ENCODE peak calls at places on chromosomes 12 and 14, in eight cellular contexts. D is foreskin fibroblast, R is astrocyte of the spinal cord, H is NB4, F is dorsolateral prefrontal cortex, E is fibroblast of mammary gland, Y is BE2C, M is brain microvascular endothelial cell. V is an unnamed sample.

GRCh38 chr12:49057888-49058287 is 2.7 kb downstream of the KMT2D start:
- DNase-seq in Y (no peak), D (no peak), E (no peak), H (peak; percentile 47), R (no peak), M (no peak), F (no peak), V (no peak)

GRCh38 chr12:133233006-133233405 is 2.7 kb downstream of the ANHX start:
- DNase-seq in E (no peak), D (no peak), Y (no peak), H (no peak), M (no peak), F (no peak), R (no peak), V (no peak)

GRCh38 chr12:14618990-14619389 is 51.3 kb upstream of the PLBD1 start:
- DNase-seq in E (peak; percentile 47), D (no peak), Y (no peak), M (peak; percentile 22), F (no peak), H (peak; percentile 30), R (peak; percentile 16), V (peak; percentile 53)

GRCh38 chr14:100486025-100486828 is 101.0 kb downstream of the BEGAIN start:
- DNase-seq in F (peak; percentile 52), H (peak; percentile 66), R (peak; percentile 80), Y (peak; percentile 51), E (peak; percentile 86), D (peak; percentile 84), M (peak; percentile 74), V (peak; percentile 74)

GRCh38 chr12:5442251-5443006 is 10.5 kb downstream of the NTF3 start:
- DNase-seq in M (peak; percentile 67), H (peak; percentile 48), D (peak; percentile 38), F (peak; percentile 19), Y (no peak), R (peak; percentile 58), E (peak; percentile 37), V (peak; percentile 57)

GRCh38 chr12:62625238-62625637 is 158.6 kb downstream of the MON2 start:
- DNase-seq in Y (no peak), F (no peak), E (peak; percentile 55), H (peak; percentile 92), D (no peak), M (peak; percentile 20), R (peak; percentile 45), V (peak; percentile 72)

GRCh38 chr12:53096761-53097160 is 706 bp upstream of the IGFBP6 start:
- DNase-seq in F (no peak), D (no peak), Y (no peak), E (no peak), M (no peak), R (no peak), H (no peak), V (no peak)

GRCh38 chr12:75550401-75550851 is 39.0 kb upstream of the KRR1 start:
- DNase-seq in F (no peak), E (no peak), Y (peak; percentile 37), D (no peak), M (no peak), R (no peak), H (no peak), V (peak; percentile 39)

GRCh38 chr12:107929436-107929835 is 154.9 kb downstream of the ASCL4 start:
- DNase-seq in D (no peak), M (peak; percentile 12), R (peak; percentile 2), Y (peak; percentile 32), F (no peak), H (peak; percentile 73), E (peak; percentile 31), V (peak; percentile 22)

GRCh38 chr12:57334219-57334618 is 83.2 kb upstream of the STAC3 start:
- DNase-seq in Y (no peak), D (no peak), R (no peak), H (no peak), E (no peak), F (no peak), M (no peak), V (no peak)

GRCh38 chr12:132486168-132486567 is 3.8 kb upstream of the FBRSL1 start:
- DNase-seq in R (no peak), M (no peak), H (no peak), E (no peak), Y (no peak), D (no peak), F (no peak), V (no peak)

GRCh38 chr12:86698581-86698980 is 442.4 kb upstream of the MGAT4C start:
- DNase-seq in H (peak; percentile 12), D (peak; percentile 56), Y (no peak), M (peak; percentile 57), R (peak; percentile 16), F (no peak), E (peak; percentile 85), V (peak; percentile 45)

DNA sequence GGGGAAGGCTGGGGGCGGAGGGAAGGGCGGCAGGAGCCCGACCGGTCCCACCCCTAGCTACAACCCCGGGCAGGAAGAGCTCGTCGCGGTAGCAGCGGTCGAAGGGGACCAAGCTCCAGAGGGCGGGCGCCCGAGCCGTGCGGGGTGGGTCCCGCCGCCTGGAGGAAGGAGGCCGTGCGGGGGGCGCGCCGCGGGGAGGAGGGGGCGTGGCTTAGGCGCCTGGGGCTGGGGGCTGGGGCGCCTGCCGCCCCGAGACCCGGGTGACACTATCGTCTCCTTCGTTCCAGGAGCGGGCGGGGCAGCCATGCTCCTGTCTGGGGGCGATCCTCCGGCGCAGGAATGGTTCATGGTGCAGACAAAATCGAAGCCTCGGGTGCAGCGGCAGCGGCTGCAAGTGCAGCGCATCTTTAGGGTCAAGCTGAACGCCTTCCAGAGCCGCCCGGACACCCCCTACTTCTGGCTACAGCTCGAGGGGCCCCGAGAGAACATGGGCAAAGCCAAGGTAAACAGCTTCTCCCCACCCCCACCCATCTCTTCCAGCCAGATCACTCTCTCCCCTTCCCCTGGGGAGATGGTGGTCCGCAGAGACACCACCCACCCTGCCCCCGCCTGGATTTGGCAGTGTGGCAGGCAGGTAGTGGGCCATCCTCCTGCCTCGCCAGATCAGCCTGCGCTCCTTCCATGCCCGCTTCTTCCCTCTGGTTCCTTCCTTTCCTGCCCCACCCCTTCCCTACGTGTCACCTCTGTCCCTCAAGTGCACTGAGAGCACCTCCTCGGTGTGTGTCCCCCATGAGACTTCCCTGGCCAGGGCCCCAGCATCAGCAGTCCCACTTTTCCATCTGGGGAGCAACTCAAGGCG is at the start of gene NYNRIN:
- DNase-seq in M (no peak), H (peak; percentile 52), E (peak; percentile 20), D (no peak), Y (peak; percentile 67), R (peak; percentile 24), F (no peak), V (peak; percentile 65)
- TF ChIP-seq CTCF in M (no peak), H (no peak), E (no peak), D (no peak), Y (no peak), R (no peak), F (no peak), V (no peak)

GRCh38 chr12:26940820-26941219 is 2.5 kb downstream of the FGFR1OP2 start:
- DNase-seq in Y (no peak), D (no peak), H (peak; percentile 48), F (no peak), E (peak; percentile 40), M (peak; percentile 14), R (peak; percentile 8), V (peak; percentile 51)

GRCh38 chr12:26941251-26941650 is 3.0 kb downstream of the FGFR1OP2 start:
- DNase-seq in M (no peak), R (no peak), H (no peak), F (no peak), D (no peak), E (no peak), Y (no peak), V (peak; percentile 30)

GRCh38 chr12:26939192-26939832 is 1.0 kb downstream of the FGFR1OP2 start:
- DNase-seq in F (no peak), M (no peak), D (no peak), E (peak; percentile 49), H (peak; percentile 68), R (peak; percentile 15), Y (no peak), V (no peak)

GRCh38 chr12:26938660-26939185 is 453 bp downstream of the FGFR1OP2 start:
- DNase-seq in R (no peak), E (no peak), H (no peak), F (no peak), D (peak; percentile 10), Y (no peak), M (no peak), V (no peak)

DNA sequence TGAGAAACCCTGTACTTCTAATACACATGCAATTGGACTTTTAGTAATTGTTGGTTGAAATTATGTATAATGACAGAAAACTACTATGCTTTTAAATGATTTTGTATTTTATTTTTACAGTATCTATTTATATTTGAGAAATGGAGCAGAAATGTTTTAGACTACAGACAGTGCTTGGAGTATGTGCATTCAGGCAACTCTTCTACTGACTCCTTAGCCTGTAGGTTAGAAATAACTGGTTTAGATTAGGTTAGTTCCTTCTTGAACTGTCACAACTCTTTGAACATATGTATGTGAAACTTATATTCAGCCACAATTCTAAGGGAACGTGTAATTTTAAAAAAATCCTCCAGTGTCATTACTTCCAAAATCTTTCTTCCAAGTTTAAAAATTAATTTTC is 1.7 kb downstream of the FGFR1OP2 start:
- DNase-seq in M (no peak), H (peak; percentile 51), D (no peak), Y (no peak), E (no peak), F (no peak), R (no peak), V (no peak)
- H3K4me3 ChIP-seq in M (peak overlapping the region; percentile 96), H (peak overlapping the region; percentile 86), D (peak overlapping the region; percentile 97), Y (peak overlapping the region; percentile 97), E (peak overlapping the region; percentile 94), F (peak overlapping the region; percentile 96), R (no peak overlapping the region), V (peak overlapping the region; percentile 94)

GRCh38 chr12:50764116-50764860 is 387 bp downstream of the ATF1 start:
- DNase-seq in H (peak; percentile 81), R (peak; percentile 39), F (no peak), E (peak; percentile 24), Y (peak; percentile 73), D (no peak), M (no peak), V (peak; percentile 40)

GRCh38 chr12:50765325-50765911 is 1.5 kb downstream of the ATF1 start:
- DNase-seq in F (peak; percentile 53), R (peak; percentile 61), H (peak; percentile 74), E (peak; percentile 68), M (no peak), Y (peak; percentile 51), D (no peak), V (peak; percentile 58)

GRCh38 chr12:50763637-50764115 is at the start of gene ATF1:
- DNase-seq in M (peak; percentile 90), E (peak; percentile 90), Y (peak; percentile 92), D (peak; percentile 93), R (peak; percentile 95), H (peak; percentile 98), F (peak; percentile 92), V (peak; percentile 94)

DNA sequence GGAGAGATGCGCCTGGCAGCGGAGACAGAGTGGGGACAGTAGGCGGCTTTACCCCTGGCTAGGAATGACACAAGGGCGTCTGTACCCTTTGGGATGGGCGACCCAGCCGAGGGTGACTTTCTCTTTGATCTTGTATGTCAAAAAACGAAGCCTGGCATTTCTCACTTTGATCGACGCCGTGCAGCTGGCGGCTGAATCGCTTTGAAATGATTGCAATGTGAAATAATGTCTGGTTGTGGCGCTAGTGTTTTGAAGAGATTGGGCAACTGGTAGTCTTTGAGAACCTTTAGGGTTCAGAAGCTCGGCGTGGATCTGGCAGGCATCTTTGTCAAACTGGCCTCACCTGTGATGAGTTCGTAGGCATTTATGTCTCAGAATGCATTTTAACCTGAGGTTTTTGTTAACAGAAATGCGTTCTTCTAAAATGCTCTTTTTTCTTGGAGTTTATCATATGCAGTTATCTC is 992 bp downstream of the ATF1 start:
- DNase-seq in R (peak; percentile 50), F (peak; percentile 31), Y (peak; percentile 76), H (no peak), D (no peak), E (peak; percentile 45), M (no peak), V (peak; percentile 56)
- TF ChIP-seq CTCF in R (no peak), F (no peak), Y (no peak), H (no peak), D (no peak), E (no peak), M (no peak), V (no peak)

GRCh38 chr14:75521415-75522199 is 662 bp upstream of the BATF start:
- DNase-seq in R (no peak), M (no peak), H (no peak), F (no peak), Y (no peak), E (no peak), D (no peak), V (no peak)
- H3K4me3 ChIP-seq in R (no peak overlapping the region), M (no peak overlapping the region), H (peak overlapping the region; percentile 70), F (peak overlapping the region; percentile 41), Y (no peak overlapping the region), E (no peak overlapping the region), D (no peak overlapping the region), V (no peak overlapping the region)